ENCODE peak calls at places on chromosomes 6 and 20, in six cellular contexts. One of them, this sample, is unnamed.

GRCh38 chr6:34563513-34563870 is 7.4 kb upstream of the SPDEF start:
- DNase-seq in endothelial cell: no peak
- DNase-seq in GM10248: no peak
- DNase-seq in RWPE1: no peak
- DNase-seq in HT1080: no peak
- DNase-seq in stimulated activated CD4-positive, alpha-beta T cell treated with anti-CD3 and anti-CD28 coated beads, Interleukin-15, amount 100 ng/mL, for 1 hour: no peak
- DNase-seq in this sample: no peak

GRCh38 chr6:134447883-134448387 is 130.0 kb upstream of the SGK1 start:
- DNase-seq in endothelial cell: no peak
- DNase-seq in stimulated activated CD4-positive, alpha-beta T cell treated with anti-CD3 and anti-CD28 coated beads, Interleukin-15, amount 100 ng/mL, for 1 hour: no peak
- DNase-seq in HT1080: peak
- DNase-seq in RWPE1: peak
- DNase-seq in GM10248: no peak
- DNase-seq in this sample: peak

GRCh38 chr20:47724398-47724797 is 60.9 kb downstream of the SULF2 start:
- DNase-seq in GM10248: no peak
- DNase-seq in stimulated activated CD4-positive, alpha-beta T cell treated with anti-CD3 and anti-CD28 coated beads, Interleukin-15, amount 100 ng/mL, for 1 hour: no peak
- DNase-seq in RWPE1: no peak
- DNase-seq in endothelial cell: no peak
- DNase-seq in HT1080: no peak
- DNase-seq in this sample: no peak

GRCh38 chr6:167492096-167492449 is 167.2 kb downstream of the TTLL2 start:
- DNase-seq in GM10248: no peak
- DNase-seq in endothelial cell: no peak
- DNase-seq in stimulated activated CD4-positive, alpha-beta T cell treated with anti-CD3 and anti-CD28 coated beads, Interleukin-15, amount 100 ng/mL, for 1 hour: no peak
- DNase-seq in RWPE1: no peak
- DNase-seq in HT1080: no peak
- DNase-seq in this sample: no peak

GRCh38 chr20:42565106-42565990 is 624.4 kb downstream of the PTPRT start:
- DNase-seq in endothelial cell: no peak
- DNase-seq in stimulated activated CD4-positive, alpha-beta T cell treated with anti-CD3 and anti-CD28 coated beads, Interleukin-15, amount 100 ng/mL, for 1 hour: no peak
- DNase-seq in RWPE1: no peak
- DNase-seq in HT1080: no peak
- DNase-seq in GM10248: no peak
- DNase-seq in this sample: no peak

GRCh38 chr20:30937790-30938189 is 319.7 kb upstream of the DEFB115 start:
- DNase-seq in endothelial cell: no peak
- DNase-seq in RWPE1: no peak
- DNase-seq in GM10248: no peak
- DNase-seq in stimulated activated CD4-positive, alpha-beta T cell treated with anti-CD3 and anti-CD28 coated beads, Interleukin-15, amount 100 ng/mL, for 1 hour: no peak
- DNase-seq in HT1080: no peak
- DNase-seq in this sample: no peak

GRCh38 chr20:1895674-1896496 is 678 bp downstream of the SIRPA start:
- DNase-seq in HT1080: no peak
- DNase-seq in RWPE1: peak
- DNase-seq in GM10248: no peak
- DNase-seq in stimulated activated CD4-positive, alpha-beta T cell treated with anti-CD3 and anti-CD28 coated beads, Interleukin-15, amount 100 ng/mL, for 1 hour: no peak
- DNase-seq in endothelial cell: no peak
- DNase-seq in this sample: no peak

GRCh38 chr6:121260651-121261102 is 73.6 kb downstream of the TBC1D32 start:
- DNase-seq in endothelial cell: no peak
- DNase-seq in stimulated activated CD4-positive, alpha-beta T cell treated with anti-CD3 and anti-CD28 coated beads, Interleukin-15, amount 100 ng/mL, for 1 hour: no peak
- DNase-seq in HT1080: peak
- DNase-seq in RWPE1: no peak
- DNase-seq in GM10248: no peak
- DNase-seq in this sample: no peak

GRCh38 chr20:41174782-41175181 is 37.4 kb downstream of the PLCG1 start:
- DNase-seq in stimulated activated CD4-positive, alpha-beta T cell treated with anti-CD3 and anti-CD28 coated beads, Interleukin-15, amount 100 ng/mL, for 1 hour: no peak
- DNase-seq in RWPE1: no peak
- DNase-seq in endothelial cell: no peak
- DNase-seq in HT1080: peak
- DNase-seq in GM10248: no peak
- DNase-seq in this sample: no peak

GRCh38 chr6:100105138-100105537 is 111.1 kb upstream of the MCHR2 start:
- DNase-seq in GM10248: no peak
- DNase-seq in stimulated activated CD4-positive, alpha-beta T cell treated with anti-CD3 and anti-CD28 coated beads, Interleukin-15, amount 100 ng/mL, for 1 hour: no peak
- DNase-seq in HT1080: no peak
- DNase-seq in RWPE1: no peak
- DNase-seq in endothelial cell: no peak
- DNase-seq in this sample: no peak

GRCh38 chr6:114998492-114998891 is 655.7 kb upstream of the HS3ST5 start:
- DNase-seq in HT1080: no peak
- DNase-seq in stimulated activated CD4-positive, alpha-beta T cell treated with anti-CD3 and anti-CD28 coated beads, Interleukin-15, amount 100 ng/mL, for 1 hour: no peak
- DNase-seq in endothelial cell: no peak
- DNase-seq in GM10248: no peak
- DNase-seq in RWPE1: no peak
- DNase-seq in this sample: no peak

GRCh38 chr6:136037885-136038460 is 186.5 kb downstream of the PDE7B start:
- DNase-seq in endothelial cell: no peak
- DNase-seq in stimulated activated CD4-positive, alpha-beta T cell treated with anti-CD3 and anti-CD28 coated beads, Interleukin-15, amount 100 ng/mL, for 1 hour: no peak
- DNase-seq in RWPE1: no peak
- DNase-seq in GM10248: no peak
- DNase-seq in HT1080: no peak
- DNase-seq in this sample: peak

GRCh38 chr6:27188885-27189418 is 58.5 kb upstream of the PRSS16 start:
- DNase-seq in HT1080: peak
- DNase-seq in stimulated activated CD4-positive, alpha-beta T cell treated with anti-CD3 and anti-CD28 coated beads, Interleukin-15, amount 100 ng/mL, for 1 hour: no peak
- DNase-seq in GM10248: peak
- DNase-seq in RWPE1: peak
- DNase-seq in endothelial cell: peak
- DNase-seq in this sample: peak

GRCh38 chr6:152973916-152974315 is 8.9 kb downstream of the FBXO5 start:
- DNase-seq in HT1080: no peak
- DNase-seq in stimulated activated CD4-positive, alpha-beta T cell treated with anti-CD3 and anti-CD28 coated beads, Interleukin-15, amount 100 ng/mL, for 1 hour: no peak
- DNase-seq in RWPE1: no peak
- DNase-seq in endothelial cell: no peak
- DNase-seq in GM10248: no peak
- DNase-seq in this sample: no peak

GRCh38 chr6:125718109-125718508 is 31.3 kb upstream of the HEY2 start:
- DNase-seq in RWPE1: no peak
- DNase-seq in HT1080: no peak
- DNase-seq in endothelial cell: no peak
- DNase-seq in stimulated activated CD4-positive, alpha-beta T cell treated with anti-CD3 and anti-CD28 coated beads, Interleukin-15, amount 100 ng/mL, for 1 hour: no peak
- DNase-seq in GM10248: no peak
- DNase-seq in this sample: no peak

GRCh38 chr20:6006603-6006949 is 47.3 kb downstream of the LRRN4 start:
- DNase-seq in RWPE1: no peak
- DNase-seq in endothelial cell: no peak
- DNase-seq in stimulated activated CD4-positive, alpha-beta T cell treated with anti-CD3 and anti-CD28 coated beads, Interleukin-15, amount 100 ng/mL, for 1 hour: no peak
- DNase-seq in HT1080: no peak
- DNase-seq in GM10248: no peak
- DNase-seq in this sample: no peak

GRCh38 chr6:119602215-119603178 is 252.9 kb upstream of the MAN1A1 start:
- DNase-seq in HT1080: peak
- DNase-seq in GM10248: no peak
- DNase-seq in stimulated activated CD4-positive, alpha-beta T cell treated with anti-CD3 and anti-CD28 coated beads, Interleukin-15, amount 100 ng/mL, for 1 hour: no peak
- DNase-seq in RWPE1: peak
- DNase-seq in endothelial cell: no peak
- DNase-seq in this sample: peak

GRCh38 chr6:52016918-52017748 is 70.3 kb downstream of the PKHD1 start:
- DNase-seq in endothelial cell: no peak
- DNase-seq in RWPE1: no peak
- DNase-seq in stimulated activated CD4-positive, alpha-beta T cell treated with anti-CD3 and anti-CD28 coated beads, Interleukin-15, amount 100 ng/mL, for 1 hour: no peak
- DNase-seq in GM10248: no peak
- DNase-seq in HT1080: no peak
- DNase-seq in this sample: no peak

This sample was measured in GM04504.